ENCODE peak calls at places on chromosomes 7 and 10, in six cellular contexts. One of them, this sample, is unnamed.

GRCh38 chr10:76285012-76285411 is 853.6 kb downstream of the LRMDA start:
- DNase-seq in stomach: no peak
- DNase-seq in uterus: no peak
- DNase-seq in esophagus muscularis mucosa: no peak
- DNase-seq in prostate gland: no peak
- DNase-seq in ovary: no peak
- DNase-seq in this sample: no peak

GRCh38 chr7:129786179-129786514 is 166.6 kb downstream of the UBE2H start:
- DNase-seq in stomach: no peak
- DNase-seq in esophagus muscularis mucosa: no peak
- DNase-seq in ovary: no peak
- DNase-seq in uterus: no peak
- DNase-seq in prostate gland: no peak
- DNase-seq in this sample: no peak

GRCh38 chr7:4069268-4070095 is 612.6 kb upstream of the FOXK1 start:
- DNase-seq in prostate gland: no peak
- DNase-seq in ovary: no peak
- DNase-seq in stomach: no peak
- DNase-seq in esophagus muscularis mucosa: peak; percentile 66
- DNase-seq in uterus: no peak
- DNase-seq in this sample: peak; percentile 72

GRCh38 chr7:47551550-47552121 is 30.3 kb downstream of the TNS3 start:
- DNase-seq in ovary: peak; percentile 74
- DNase-seq in esophagus muscularis mucosa: no peak
- DNase-seq in stomach: no peak
- DNase-seq in uterus: peak; percentile 67
- DNase-seq in prostate gland: no peak
- DNase-seq in this sample: no peak

GRCh38 chr10:43341450-43341849 is 30.0 kb upstream of the FXYD4 start:
- DNase-seq in esophagus muscularis mucosa: no peak
- DNase-seq in prostate gland: no peak
- DNase-seq in ovary: no peak
- DNase-seq in uterus: no peak
- DNase-seq in stomach: no peak
- DNase-seq in this sample: no peak

GRCh38 chr10:122492955-122493597 is 31.7 kb downstream of the HTRA1 start:
- DNase-seq in stomach: no peak
- DNase-seq in uterus: peak; percentile 60
- DNase-seq in esophagus muscularis mucosa: no peak
- DNase-seq in prostate gland: no peak
- DNase-seq in ovary: peak; percentile 63
- DNase-seq in this sample: peak; percentile 61

GRCh38 chr10:90417056-90417455 is 440.8 kb downstream of the HTR7 start:
- DNase-seq in prostate gland: no peak
- DNase-seq in uterus: no peak
- DNase-seq in esophagus muscularis mucosa: no peak
- DNase-seq in ovary: no peak
- DNase-seq in stomach: no peak
- DNase-seq in this sample: no peak

GRCh38 chr10:87591589-87591886 is 68.1 kb upstream of the PAPSS2 start:
- DNase-seq in ovary: no peak
- DNase-seq in prostate gland: no peak
- DNase-seq in uterus: no peak
- DNase-seq in esophagus muscularis mucosa: no peak
- DNase-seq in stomach: no peak
- DNase-seq in this sample: no peak

GRCh38 chr10:33412261-33413092 is 78.0 kb upstream of the NRP1 start:
- DNase-seq in esophagus muscularis mucosa: peak; percentile 31
- DNase-seq in ovary: peak; percentile 33
- DNase-seq in uterus: peak; percentile 51
- DNase-seq in stomach: no peak
- DNase-seq in prostate gland: no peak
- DNase-seq in this sample: peak; percentile 86

GRCh38 chr10:73647211-73647874 is 6.1 kb upstream of the MYOZ1 start:
- DNase-seq in prostate gland: peak; percentile 40
- DNase-seq in ovary: peak; percentile 61
- DNase-seq in stomach: peak; percentile 57
- DNase-seq in esophagus muscularis mucosa: no peak
- DNase-seq in uterus: peak; percentile 67
- DNase-seq in this sample: peak; percentile 37

GRCh38 chr10:18594574-18595156 is 56.7 kb downstream of the NSUN6 start:
- DNase-seq in uterus: no peak
- DNase-seq in prostate gland: no peak
- DNase-seq in stomach: no peak
- DNase-seq in ovary: no peak
- DNase-seq in esophagus muscularis mucosa: no peak
- DNase-seq in this sample: no peak

GRCh38 chr10:96025566-96025965 is 17.8 kb upstream of the CCNJ start:
- DNase-seq in prostate gland: no peak
- DNase-seq in esophagus muscularis mucosa: no peak
- DNase-seq in stomach: no peak
- DNase-seq in ovary: no peak
- DNase-seq in uterus: no peak
- DNase-seq in this sample: no peak

GRCh38 chr7:1736826-1737225 is 66.7 kb downstream of the ELFN1 start:
- DNase-seq in prostate gland: no peak
- DNase-seq in stomach: no peak
- DNase-seq in esophagus muscularis mucosa: no peak
- DNase-seq in uterus: no peak
- DNase-seq in ovary: no peak
- DNase-seq in this sample: no peak

GRCh38 chr7:110803602-110804143 is 287.3 kb upstream of the LRRN3 start:
- DNase-seq in esophagus muscularis mucosa: no peak
- DNase-seq in stomach: no peak
- DNase-seq in uterus: no peak
- DNase-seq in ovary: no peak
- DNase-seq in prostate gland: no peak
- DNase-seq in this sample: no peak

GRCh38 chr10:70492786-70493659 is 14.5 kb downstream of the PALD1 start:
- DNase-seq in prostate gland: no peak
- DNase-seq in stomach: no peak
- DNase-seq in esophagus muscularis mucosa: no peak
- DNase-seq in ovary: no peak
- DNase-seq in uterus: no peak
- DNase-seq in this sample: no peak

GRCh38 chr7:94055963-94056362 is 51.8 kb upstream of the BET1 start:
- DNase-seq in prostate gland: no peak
- DNase-seq in ovary: no peak
- DNase-seq in esophagus muscularis mucosa: no peak
- DNase-seq in uterus: no peak
- DNase-seq in stomach: no peak
- DNase-seq in this sample: no peak

GRCh38 chr7:129298268-129298893 is 73.6 kb downstream of the AHCYL2 start:
- DNase-seq in ovary: peak; percentile 53
- DNase-seq in stomach: peak; percentile 61
- DNase-seq in uterus: peak; percentile 30
- DNase-seq in esophagus muscularis mucosa: no peak
- DNase-seq in prostate gland: peak; percentile 33
- DNase-seq in this sample: peak; percentile 43

GRCh38 chr7:110386914-110387313 is 704.0 kb upstream of the LRRN3 start:
- DNase-seq in prostate gland: no peak
- DNase-seq in esophagus muscularis mucosa: no peak
- DNase-seq in uterus: no peak
- DNase-seq in stomach: no peak
- DNase-seq in ovary: no peak
- DNase-seq in this sample: no peak

GRCh38 chr7:128737867-128738390 is 1.2 kb upstream of the CALU start:
- DNase-seq in esophagus muscularis mucosa: peak; percentile 17
- DNase-seq in ovary: no peak
- DNase-seq in uterus: no peak
- DNase-seq in stomach: no peak
- DNase-seq in prostate gland: no peak
- DNase-seq in this sample: no peak

GRCh38 chr10:61986357-61986756 is 84.9 kb downstream of the ARID5B start:
- DNase-seq in esophagus muscularis mucosa: no peak
- DNase-seq in stomach: no peak
- DNase-seq in prostate gland: no peak
- DNase-seq in ovary: no peak
- DNase-seq in uterus: no peak
- DNase-seq in this sample: no peak

GRCh38 chr10:91635401-91636400 is 2.8 kb upstream of the PPP1R3C start:
- DNase-seq in ovary: peak; percentile 83
- DNase-seq in esophagus muscularis mucosa: no peak
- DNase-seq in stomach: peak; percentile 71
- DNase-seq in uterus: peak; percentile 64
- DNase-seq in prostate gland: peak; percentile 75
- DNase-seq in this sample: no peak

GRCh38 chr10:57864789-57865676 is 402.7 kb downstream of the IPMK start:
- DNase-seq in ovary: no peak
- DNase-seq in prostate gland: no peak
- DNase-seq in esophagus muscularis mucosa: no peak
- DNase-seq in stomach: no peak
- DNase-seq in uterus: no peak
- DNase-seq in this sample: no peak

DNA sequence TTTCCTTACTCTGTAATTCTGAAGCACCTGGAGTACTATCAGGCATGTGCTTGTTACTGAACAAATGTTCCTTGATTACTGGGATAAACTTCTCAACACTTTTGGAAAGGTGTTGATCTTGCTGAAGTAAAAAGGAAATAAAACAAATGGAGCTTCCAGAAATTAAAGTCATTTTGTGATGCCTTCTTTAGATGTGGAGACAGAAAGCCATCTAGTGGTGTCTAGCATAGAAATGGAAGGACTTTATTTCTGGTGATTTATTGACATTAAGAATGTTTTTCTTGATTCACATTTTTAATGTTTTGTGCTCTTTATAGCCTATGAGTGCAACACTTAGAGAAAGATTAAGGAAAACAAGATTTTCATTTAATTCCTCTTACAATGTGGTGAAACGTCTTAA is 1.4 kb downstream of the SFR1 start:
- DNase-seq in stomach: no peak
- DNase-seq in prostate gland: no peak
- DNase-seq in ovary: no peak
- DNase-seq in uterus: no peak
- DNase-seq in esophagus muscularis mucosa: no peak
- DNase-seq in this sample: no peak
- TF ChIP-seq CTCF in stomach: no peak
- TF ChIP-seq CTCF in prostate gland: no peak
- TF ChIP-seq CTCF in ovary: no peak
- TF ChIP-seq CTCF in uterus: no peak
- TF ChIP-seq CTCF in esophagus muscularis mucosa: peak; percentile 11
- TF ChIP-seq CTCF in this sample: no peak

GRCh38 chr7:91940171-91940570 is 491 bp upstream of the AKAP9 start:
- DNase-seq in prostate gland: peak; percentile 11
- DNase-seq in ovary: peak; percentile 61
- DNase-seq in esophagus muscularis mucosa: no peak
- DNase-seq in stomach: no peak
- DNase-seq in uterus: peak; percentile 20
- DNase-seq in this sample: no peak

GRCh38 chr7:91945476-91945875 is 4.8 kb downstream of the AKAP9 start:
- DNase-seq in prostate gland: no peak
- DNase-seq in stomach: no peak
- DNase-seq in ovary: peak; percentile 43
- DNase-seq in uterus: no peak
- DNase-seq in esophagus muscularis mucosa: no peak
- DNase-seq in this sample: no peak

GRCh38 chr7:91941450-91941849 is 788 bp downstream of the AKAP9 start:
- DNase-seq in stomach: peak; percentile 46
- DNase-seq in prostate gland: peak; percentile 49
- DNase-seq in uterus: no peak
- DNase-seq in esophagus muscularis mucosa: no peak
- DNase-seq in ovary: no peak
- DNase-seq in this sample: no peak

GRCh38 chr7:91942312-91942711 is 1.6 kb downstream of the AKAP9 start:
- DNase-seq in esophagus muscularis mucosa: no peak
- DNase-seq in prostate gland: no peak
- DNase-seq in ovary: no peak
- DNase-seq in uterus: no peak
- DNase-seq in stomach: no peak
- DNase-seq in this sample: no peak

DNA sequence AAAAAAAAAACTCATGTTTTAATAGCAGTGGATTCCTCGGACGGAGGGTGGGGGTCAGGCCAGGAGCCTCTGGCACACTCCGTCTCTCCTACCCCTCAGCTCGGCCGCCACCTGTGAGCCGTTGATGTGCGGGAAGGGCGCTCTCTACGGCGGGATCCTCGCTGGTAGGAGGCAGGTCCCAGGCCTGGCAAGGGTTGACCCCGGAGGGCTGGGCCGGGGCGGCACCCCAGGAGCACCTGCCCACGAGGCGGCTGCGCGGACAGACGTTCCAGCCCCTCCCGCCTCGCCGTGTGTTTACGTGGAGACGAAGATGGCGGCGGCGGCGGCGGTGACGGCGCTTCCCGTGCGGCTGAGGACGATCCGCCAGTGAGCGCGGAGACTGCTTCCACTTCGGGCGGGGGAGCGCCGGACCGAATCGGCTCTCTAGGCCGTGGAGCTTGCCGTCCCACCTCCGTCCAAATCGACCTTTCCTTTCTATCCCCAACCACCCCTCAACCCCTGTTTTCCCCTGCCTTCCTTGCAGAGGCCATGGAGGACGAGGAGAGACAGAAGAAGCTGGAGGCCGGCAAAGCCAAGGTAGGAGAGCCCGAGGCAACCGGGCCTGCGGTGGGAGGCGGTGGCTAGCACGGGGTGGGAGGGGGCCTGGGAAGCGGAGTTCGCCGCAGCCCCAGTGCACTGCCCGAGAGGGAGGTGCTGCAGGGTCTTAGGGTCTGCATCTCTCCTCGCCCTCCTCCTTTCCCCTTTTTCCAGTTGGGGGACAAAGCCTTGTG is at the start of gene AKAP9:
- DNase-seq in uterus: peak; percentile 79
- DNase-seq in stomach: peak; percentile 94
- DNase-seq in prostate gland: peak; percentile 92
- DNase-seq in esophagus muscularis mucosa: peak; percentile 96
- DNase-seq in ovary: peak; percentile 83
- DNase-seq in this sample: peak; percentile 97
- TF ChIP-seq POLR2A in uterus: peak; percentile 79
- TF ChIP-seq POLR2A in stomach: no peak
- TF ChIP-seq POLR2A in prostate gland: peak; percentile 93
- TF ChIP-seq POLR2A in esophagus muscularis mucosa: no peak
- TF ChIP-seq POLR2A in ovary: peak; percentile 65
- TF ChIP-seq POLR2A in this sample: no peak

DNA sequence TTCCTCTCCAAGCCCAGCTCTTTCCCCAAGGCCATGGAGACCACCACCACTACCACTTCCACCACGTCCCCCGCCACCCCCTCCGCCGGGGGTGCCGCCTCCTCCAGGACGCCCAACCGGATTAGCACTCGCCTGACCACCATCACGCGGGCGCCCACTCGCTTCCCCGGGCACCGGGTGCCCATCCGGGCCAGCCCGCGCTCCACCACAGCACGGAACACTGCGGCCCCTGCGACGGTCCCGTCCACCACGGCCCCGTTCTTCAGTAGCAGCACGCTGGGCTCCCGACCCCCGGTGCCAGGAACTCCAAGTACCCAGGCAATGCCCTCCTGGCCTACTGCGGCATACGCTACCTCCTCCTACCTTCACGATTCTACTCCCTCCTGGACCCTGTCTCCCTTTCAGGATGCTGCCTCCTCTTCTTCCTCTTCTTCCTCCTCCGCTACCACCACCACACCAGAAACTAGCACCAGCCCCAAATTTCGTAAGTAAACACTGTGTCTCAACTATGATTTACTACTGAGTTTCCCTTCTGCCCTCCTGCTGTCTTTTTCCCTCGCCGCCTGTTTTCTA is 772 bp downstream of the NRG3 start:
- DNase-seq in stomach: no peak
- DNase-seq in uterus: no peak
- DNase-seq in ovary: no peak
- DNase-seq in prostate gland: no peak
- DNase-seq in esophagus muscularis mucosa: no peak
- DNase-seq in this sample: no peak
- H3K4me3 ChIP-seq in stomach: peak overlapping the region; percentile 46
- H3K4me3 ChIP-seq in uterus: no peak overlapping the region
- H3K4me3 ChIP-seq in ovary: no peak overlapping the region
- H3K4me3 ChIP-seq in prostate gland: no peak overlapping the region
- H3K4me3 ChIP-seq in esophagus muscularis mucosa: peak overlapping the region; percentile 47
- H3K4me3 ChIP-seq in this sample: no peak overlapping the region

GRCh38 chr10:31320598-31321211 is 1.7 kb downstream of the ZEB1 start:
- DNase-seq in esophagus muscularis mucosa: no peak
- DNase-seq in stomach: no peak
- DNase-seq in uterus: peak; percentile 63
- DNase-seq in ovary: peak; percentile 44
- DNase-seq in prostate gland: no peak
- DNase-seq in this sample: peak; percentile 28
- TF ChIP-seq CTCF in esophagus muscularis mucosa: peak; percentile 16
- TF ChIP-seq CTCF in stomach: peak; percentile 8
- TF ChIP-seq CTCF in uterus: no peak
- TF ChIP-seq CTCF in ovary: no peak
- TF ChIP-seq CTCF in prostate gland: no peak
- TF ChIP-seq CTCF in this sample: no peak